ENCODE peak calls at places on chromosomes 1 and 21, in four cellular contexts. C is cerebellum, J is breast epithelium, F is AG09309. Z is an unnamed sample.

GRCh38 chr1:201539561-201540404 is 856 bp downstream of the NAV1 start:
- DNase-seq in J (peak; percentile 46), C (no peak), F (no peak), Z (peak; percentile 47)

GRCh38 chr1:51750729-51751128 is 127.8 kb downstream of the NRDC start:
- DNase-seq in F (no peak), J (no peak), C (no peak), Z (no peak)

GRCh38 chr1:178541829-178542553 is 29.1 kb downstream of the TEX35 start:
- DNase-seq in C (no peak), F (no peak), J (no peak), Z (no peak)

GRCh38 chr1:60657926-60658325 is 424.4 kb upstream of the NFIA start:
- DNase-seq in F (no peak), C (no peak), J (no peak), Z (no peak)

GRCh38 chr1:109812691-109813393 is 49.1 kb upstream of the EPS8L3 start:
- DNase-seq in F (no peak), J (no peak), C (no peak), Z (no peak)

GRCh38 chr1:54996359-54996868 is 2.3 kb upstream of the BSND start:
- DNase-seq in C (peak; percentile 78), J (peak; percentile 34), F (no peak), Z (peak; percentile 81)

GRCh38 chr1:235939488-235939775 is 72.7 kb upstream of the LYST start:
- DNase-seq in C (no peak), F (no peak), J (no peak), Z (no peak)

GRCh38 chr1:39699419-39699818 is 8.2 kb upstream of the HPCAL4 start:
- DNase-seq in F (no peak), J (no peak), C (no peak), Z (no peak)

GRCh38 chr1:8733463-8733862 is 84.0 kb downstream of the RERE start:
- DNase-seq in J (no peak), C (no peak), F (no peak), Z (peak; percentile 88)

GRCh38 chr1:1291023-1291528 is 10.8 kb downstream of the SCNN1D start:
- DNase-seq in J (no peak), F (no peak), C (no peak), Z (no peak)

GRCh38 chr21:26809745-26810144 is 35.5 kb downstream of the ADAMTS1 start:
- DNase-seq in J (no peak), F (no peak), C (no peak), Z (no peak)

GRCh38 chr1:197951089-197951488 is 33.9 kb downstream of the LHX9 start:
- DNase-seq in C (no peak), F (no peak), J (no peak), Z (no peak)

GRCh38 chr21:31872452-31873274 is at the start of gene HUNK:
- DNase-seq in C (peak; percentile 19), F (no peak), J (peak; percentile 34), Z (no peak)

GRCh38 chr21:25375675-25376074 is 231.6 kb downstream of the MRPL39 start:
- DNase-seq in C (no peak), F (no peak), J (no peak), Z (no peak)

GRCh38 chr1:63545780-63546179 is 22.5 kb downstream of the EFCAB7 start:
- DNase-seq in F (no peak), J (no peak), C (no peak), Z (no peak)

GRCh38 chr1:178055779-178056471 is 38.0 kb upstream of the RASAL2 start:
- DNase-seq in C (no peak), F (no peak), J (no peak), Z (no peak)

GRCh38 chr1:12696658-12697057 is 19.3 kb upstream of the AADACL3 start:
- DNase-seq in C (no peak), J (no peak), F (no peak), Z (no peak)

Z was measured in PC-9.